ENCODE peak calls at places on chromosome 9, in nine cellular contexts. One of them, this sample, is unnamed.

GRCh38 chr9:112091805-112092204 is 83.3 kb downstream of the SUSD1 start:
- DNase-seq in NCI-H1436: peak
- DNase-seq in GM12865: no peak
- DNase-seq in nephron progenitor cell: no peak
- DNase-seq in EL: peak
- DNase-seq in stimulated activated CD4-positive, alpha-beta T cell treated with anti-CD3 and anti-CD28 coated beads, TNF-alpha, amount 100 ng/mL, for 24 hours: no peak
- DNase-seq in naive B cell: no peak
- DNase-seq in activated T-helper 1 cell treated with Interleukin-2 at 50 U/mL for 16 hours: no peak
- DNase-seq in stimulated activated CD8-positive, alpha-beta memory T cell treated with anti-CD3 and anti-CD28 coated beads, Interleukin-4, amount 100 ng/mL, for 24 hours: no peak
- DNase-seq in this sample: no peak

GRCh38 chr9:89999534-90000370 is 394.9 kb downstream of the GADD45G start:
- DNase-seq in NCI-H1436: peak
- DNase-seq in GM12865: peak
- DNase-seq in nephron progenitor cell: no peak
- DNase-seq in EL: no peak
- DNase-seq in stimulated activated CD4-positive, alpha-beta T cell treated with anti-CD3 and anti-CD28 coated beads, TNF-alpha, amount 100 ng/mL, for 24 hours: peak
- DNase-seq in naive B cell: peak
- DNase-seq in activated T-helper 1 cell treated with Interleukin-2 at 50 U/mL for 16 hours: peak
- DNase-seq in stimulated activated CD8-positive, alpha-beta memory T cell treated with anti-CD3 and anti-CD28 coated beads, Interleukin-4, amount 100 ng/mL, for 24 hours: peak
- DNase-seq in this sample: no peak

GRCh38 chr9:113993838-113994540 is 84.1 kb downstream of the AMBP start:
- DNase-seq in NCI-H1436: no peak
- DNase-seq in GM12865: no peak
- DNase-seq in nephron progenitor cell: no peak
- DNase-seq in EL: no peak
- DNase-seq in stimulated activated CD4-positive, alpha-beta T cell treated with anti-CD3 and anti-CD28 coated beads, TNF-alpha, amount 100 ng/mL, for 24 hours: no peak
- DNase-seq in naive B cell: no peak
- DNase-seq in activated T-helper 1 cell treated with Interleukin-2 at 50 U/mL for 16 hours: no peak
- DNase-seq in stimulated activated CD8-positive, alpha-beta memory T cell treated with anti-CD3 and anti-CD28 coated beads, Interleukin-4, amount 100 ng/mL, for 24 hours: peak
- DNase-seq in this sample: no peak

GRCh38 chr9:112033237-112034215 is 136.9 kb downstream of the UGCG start:
- DNase-seq in NCI-H1436: no peak
- DNase-seq in GM12865: peak
- DNase-seq in nephron progenitor cell: no peak
- DNase-seq in EL: no peak
- DNase-seq in stimulated activated CD4-positive, alpha-beta T cell treated with anti-CD3 and anti-CD28 coated beads, TNF-alpha, amount 100 ng/mL, for 24 hours: no peak
- DNase-seq in naive B cell: peak
- DNase-seq in activated T-helper 1 cell treated with Interleukin-2 at 50 U/mL for 16 hours: no peak
- DNase-seq in stimulated activated CD8-positive, alpha-beta memory T cell treated with anti-CD3 and anti-CD28 coated beads, Interleukin-4, amount 100 ng/mL, for 24 hours: no peak
- DNase-seq in this sample: no peak

GRCh38 chr9:136050706-136051567 is 44.2 kb downstream of the NACC2 start:
- DNase-seq in NCI-H1436: no peak
- DNase-seq in GM12865: no peak
- DNase-seq in nephron progenitor cell: peak
- DNase-seq in EL: no peak
- DNase-seq in stimulated activated CD4-positive, alpha-beta T cell treated with anti-CD3 and anti-CD28 coated beads, TNF-alpha, amount 100 ng/mL, for 24 hours: no peak
- DNase-seq in naive B cell: no peak
- DNase-seq in activated T-helper 1 cell treated with Interleukin-2 at 50 U/mL for 16 hours: no peak
- DNase-seq in stimulated activated CD8-positive, alpha-beta memory T cell treated with anti-CD3 and anti-CD28 coated beads, Interleukin-4, amount 100 ng/mL, for 24 hours: no peak
- DNase-seq in this sample: no peak

GRCh38 chr9:129165198-129165597 is 12.9 kb downstream of the IER5L start:
- DNase-seq in NCI-H1436: no peak
- DNase-seq in GM12865: no peak
- DNase-seq in nephron progenitor cell: no peak
- DNase-seq in EL: no peak
- DNase-seq in stimulated activated CD4-positive, alpha-beta T cell treated with anti-CD3 and anti-CD28 coated beads, TNF-alpha, amount 100 ng/mL, for 24 hours: no peak
- DNase-seq in naive B cell: no peak
- DNase-seq in activated T-helper 1 cell treated with Interleukin-2 at 50 U/mL for 16 hours: no peak
- DNase-seq in stimulated activated CD8-positive, alpha-beta memory T cell treated with anti-CD3 and anti-CD28 coated beads, Interleukin-4, amount 100 ng/mL, for 24 hours: no peak
- DNase-seq in this sample: no peak

GRCh38 chr9:70563437-70564204 is 149.2 kb upstream of the KLF9 start:
- DNase-seq in NCI-H1436: no peak
- DNase-seq in GM12865: peak
- DNase-seq in nephron progenitor cell: no peak
- DNase-seq in EL: peak
- DNase-seq in stimulated activated CD4-positive, alpha-beta T cell treated with anti-CD3 and anti-CD28 coated beads, TNF-alpha, amount 100 ng/mL, for 24 hours: peak
- DNase-seq in naive B cell: peak
- DNase-seq in activated T-helper 1 cell treated with Interleukin-2 at 50 U/mL for 16 hours: no peak
- DNase-seq in stimulated activated CD8-positive, alpha-beta memory T cell treated with anti-CD3 and anti-CD28 coated beads, Interleukin-4, amount 100 ng/mL, for 24 hours: no peak
- DNase-seq in this sample: peak

GRCh38 chr9:86749530-86750275 is 197.6 kb downstream of the GAS1 start:
- DNase-seq in NCI-H1436: no peak
- DNase-seq in GM12865: no peak
- DNase-seq in nephron progenitor cell: no peak
- DNase-seq in EL: peak
- DNase-seq in stimulated activated CD4-positive, alpha-beta T cell treated with anti-CD3 and anti-CD28 coated beads, TNF-alpha, amount 100 ng/mL, for 24 hours: no peak
- DNase-seq in naive B cell: no peak
- DNase-seq in activated T-helper 1 cell treated with Interleukin-2 at 50 U/mL for 16 hours: no peak
- DNase-seq in stimulated activated CD8-positive, alpha-beta memory T cell treated with anti-CD3 and anti-CD28 coated beads, Interleukin-4, amount 100 ng/mL, for 24 hours: no peak
- DNase-seq in this sample: no peak

GRCh38 chr9:129380961-129381401 is 202.9 kb upstream of the IER5L start:
- DNase-seq in NCI-H1436: no peak
- DNase-seq in GM12865: no peak
- DNase-seq in nephron progenitor cell: no peak
- DNase-seq in EL: no peak
- DNase-seq in stimulated activated CD4-positive, alpha-beta T cell treated with anti-CD3 and anti-CD28 coated beads, TNF-alpha, amount 100 ng/mL, for 24 hours: no peak
- DNase-seq in naive B cell: no peak
- DNase-seq in activated T-helper 1 cell treated with Interleukin-2 at 50 U/mL for 16 hours: no peak
- DNase-seq in stimulated activated CD8-positive, alpha-beta memory T cell treated with anti-CD3 and anti-CD28 coated beads, Interleukin-4, amount 100 ng/mL, for 24 hours: no peak
- DNase-seq in this sample: no peak

GRCh38 chr9:130347036-130347435 is 81.5 kb downstream of the HMCN2 start:
- DNase-seq in NCI-H1436: no peak
- DNase-seq in GM12865: no peak
- DNase-seq in nephron progenitor cell: no peak
- DNase-seq in EL: no peak
- DNase-seq in stimulated activated CD4-positive, alpha-beta T cell treated with anti-CD3 and anti-CD28 coated beads, TNF-alpha, amount 100 ng/mL, for 24 hours: no peak
- DNase-seq in naive B cell: no peak
- DNase-seq in activated T-helper 1 cell treated with Interleukin-2 at 50 U/mL for 16 hours: no peak
- DNase-seq in stimulated activated CD8-positive, alpha-beta memory T cell treated with anti-CD3 and anti-CD28 coated beads, Interleukin-4, amount 100 ng/mL, for 24 hours: no peak
- DNase-seq in this sample: no peak

GRCh38 chr9:121744002-121744686 is 92.7 kb downstream of the DAB2IP start:
- DNase-seq in NCI-H1436: peak
- DNase-seq in GM12865: peak
- DNase-seq in nephron progenitor cell: peak
- DNase-seq in EL: peak
- DNase-seq in stimulated activated CD4-positive, alpha-beta T cell treated with anti-CD3 and anti-CD28 coated beads, TNF-alpha, amount 100 ng/mL, for 24 hours: no peak
- DNase-seq in naive B cell: no peak
- DNase-seq in activated T-helper 1 cell treated with Interleukin-2 at 50 U/mL for 16 hours: no peak
- DNase-seq in stimulated activated CD8-positive, alpha-beta memory T cell treated with anti-CD3 and anti-CD28 coated beads, Interleukin-4, amount 100 ng/mL, for 24 hours: peak
- DNase-seq in this sample: peak

GRCh38 chr9:21744320-21744719 is 58.1 kb upstream of the MTAP start:
- DNase-seq in NCI-H1436: no peak
- DNase-seq in GM12865: no peak
- DNase-seq in nephron progenitor cell: no peak
- DNase-seq in EL: no peak
- DNase-seq in stimulated activated CD4-positive, alpha-beta T cell treated with anti-CD3 and anti-CD28 coated beads, TNF-alpha, amount 100 ng/mL, for 24 hours: no peak
- DNase-seq in naive B cell: no peak
- DNase-seq in activated T-helper 1 cell treated with Interleukin-2 at 50 U/mL for 16 hours: no peak
- DNase-seq in stimulated activated CD8-positive, alpha-beta memory T cell treated with anti-CD3 and anti-CD28 coated beads, Interleukin-4, amount 100 ng/mL, for 24 hours: no peak
- DNase-seq in this sample: no peak

GRCh38 chr9:98128316-98128715 is 9.3 kb upstream of the TRIM14 start:
- DNase-seq in NCI-H1436: no peak
- DNase-seq in GM12865: no peak
- DNase-seq in nephron progenitor cell: no peak
- DNase-seq in EL: no peak
- DNase-seq in stimulated activated CD4-positive, alpha-beta T cell treated with anti-CD3 and anti-CD28 coated beads, TNF-alpha, amount 100 ng/mL, for 24 hours: no peak
- DNase-seq in naive B cell: no peak
- DNase-seq in activated T-helper 1 cell treated with Interleukin-2 at 50 U/mL for 16 hours: no peak
- DNase-seq in stimulated activated CD8-positive, alpha-beta memory T cell treated with anti-CD3 and anti-CD28 coated beads, Interleukin-4, amount 100 ng/mL, for 24 hours: no peak
- DNase-seq in this sample: no peak

GRCh38 chr9:136793063-136793946 is 2.2 kb downstream of the TMEM141 start:
- DNase-seq in NCI-H1436: no peak
- DNase-seq in GM12865: no peak
- DNase-seq in nephron progenitor cell: no peak
- DNase-seq in EL: no peak
- DNase-seq in stimulated activated CD4-positive, alpha-beta T cell treated with anti-CD3 and anti-CD28 coated beads, TNF-alpha, amount 100 ng/mL, for 24 hours: no peak
- DNase-seq in naive B cell: no peak
- DNase-seq in activated T-helper 1 cell treated with Interleukin-2 at 50 U/mL for 16 hours: no peak
- DNase-seq in stimulated activated CD8-positive, alpha-beta memory T cell treated with anti-CD3 and anti-CD28 coated beads, Interleukin-4, amount 100 ng/mL, for 24 hours: no peak
- DNase-seq in this sample: no peak

GRCh38 chr9:4144869-4145268 is 155.0 kb downstream of the GLIS3 start:
- DNase-seq in NCI-H1436: no peak
- DNase-seq in GM12865: no peak
- DNase-seq in nephron progenitor cell: no peak
- DNase-seq in EL: peak
- DNase-seq in stimulated activated CD4-positive, alpha-beta T cell treated with anti-CD3 and anti-CD28 coated beads, TNF-alpha, amount 100 ng/mL, for 24 hours: no peak
- DNase-seq in naive B cell: no peak
- DNase-seq in activated T-helper 1 cell treated with Interleukin-2 at 50 U/mL for 16 hours: no peak
- DNase-seq in stimulated activated CD8-positive, alpha-beta memory T cell treated with anti-CD3 and anti-CD28 coated beads, Interleukin-4, amount 100 ng/mL, for 24 hours: no peak
- DNase-seq in this sample: no peak

GRCh38 chr9:117434568-117434967 is 19.7 kb upstream of the ASTN2 start:
- DNase-seq in NCI-H1436: peak
- DNase-seq in GM12865: no peak
- DNase-seq in nephron progenitor cell: no peak
- DNase-seq in EL: no peak
- DNase-seq in stimulated activated CD4-positive, alpha-beta T cell treated with anti-CD3 and anti-CD28 coated beads, TNF-alpha, amount 100 ng/mL, for 24 hours: no peak
- DNase-seq in naive B cell: no peak
- DNase-seq in activated T-helper 1 cell treated with Interleukin-2 at 50 U/mL for 16 hours: no peak
- DNase-seq in stimulated activated CD8-positive, alpha-beta memory T cell treated with anti-CD3 and anti-CD28 coated beads, Interleukin-4, amount 100 ng/mL, for 24 hours: no peak
- DNase-seq in this sample: no peak

GRCh38 chr9:124197177-124198095 is 60.3 kb upstream of the NEK6 start:
- DNase-seq in NCI-H1436: no peak
- DNase-seq in GM12865: peak
- DNase-seq in nephron progenitor cell: no peak
- DNase-seq in EL: no peak
- DNase-seq in stimulated activated CD4-positive, alpha-beta T cell treated with anti-CD3 and anti-CD28 coated beads, TNF-alpha, amount 100 ng/mL, for 24 hours: no peak
- DNase-seq in naive B cell: peak
- DNase-seq in activated T-helper 1 cell treated with Interleukin-2 at 50 U/mL for 16 hours: no peak
- DNase-seq in stimulated activated CD8-positive, alpha-beta memory T cell treated with anti-CD3 and anti-CD28 coated beads, Interleukin-4, amount 100 ng/mL, for 24 hours: no peak
- DNase-seq in this sample: peak

GRCh38 chr9:124859803-124860581 is 1.8 kb downstream of the RPL35 start:
- DNase-seq in NCI-H1436: no peak
- DNase-seq in GM12865: no peak
- DNase-seq in nephron progenitor cell: no peak
- DNase-seq in EL: no peak
- DNase-seq in stimulated activated CD4-positive, alpha-beta T cell treated with anti-CD3 and anti-CD28 coated beads, TNF-alpha, amount 100 ng/mL, for 24 hours: no peak
- DNase-seq in naive B cell: no peak
- DNase-seq in activated T-helper 1 cell treated with Interleukin-2 at 50 U/mL for 16 hours: no peak
- DNase-seq in stimulated activated CD8-positive, alpha-beta memory T cell treated with anti-CD3 and anti-CD28 coated beads, Interleukin-4, amount 100 ng/mL, for 24 hours: no peak
- DNase-seq in this sample: peak

GRCh38 chr9:33248606-33249005 is 8.6 kb downstream of the SPINK4 start:
- DNase-seq in NCI-H1436: no peak
- DNase-seq in GM12865: no peak
- DNase-seq in nephron progenitor cell: no peak
- DNase-seq in EL: no peak
- DNase-seq in stimulated activated CD4-positive, alpha-beta T cell treated with anti-CD3 and anti-CD28 coated beads, TNF-alpha, amount 100 ng/mL, for 24 hours: no peak
- DNase-seq in naive B cell: no peak
- DNase-seq in activated T-helper 1 cell treated with Interleukin-2 at 50 U/mL for 16 hours: no peak
- DNase-seq in stimulated activated CD8-positive, alpha-beta memory T cell treated with anti-CD3 and anti-CD28 coated beads, Interleukin-4, amount 100 ng/mL, for 24 hours: no peak
- DNase-seq in this sample: no peak

GRCh38 chr9:98168952-98169488 is 23.4 kb downstream of the CORO2A start:
- DNase-seq in NCI-H1436: no peak
- DNase-seq in GM12865: peak
- DNase-seq in nephron progenitor cell: peak
- DNase-seq in EL: peak
- DNase-seq in stimulated activated CD4-positive, alpha-beta T cell treated with anti-CD3 and anti-CD28 coated beads, TNF-alpha, amount 100 ng/mL, for 24 hours: no peak
- DNase-seq in naive B cell: no peak
- DNase-seq in activated T-helper 1 cell treated with Interleukin-2 at 50 U/mL for 16 hours: peak
- DNase-seq in stimulated activated CD8-positive, alpha-beta memory T cell treated with anti-CD3 and anti-CD28 coated beads, Interleukin-4, amount 100 ng/mL, for 24 hours: peak
- DNase-seq in this sample: peak

GRCh38 chr9:5364294-5364990 is 24.8 kb upstream of the RLN1 start:
- DNase-seq in NCI-H1436: no peak
- DNase-seq in GM12865: peak
- DNase-seq in nephron progenitor cell: no peak
- DNase-seq in EL: no peak
- DNase-seq in stimulated activated CD4-positive, alpha-beta T cell treated with anti-CD3 and anti-CD28 coated beads, TNF-alpha, amount 100 ng/mL, for 24 hours: no peak
- DNase-seq in naive B cell: no peak
- DNase-seq in activated T-helper 1 cell treated with Interleukin-2 at 50 U/mL for 16 hours: no peak
- DNase-seq in stimulated activated CD8-positive, alpha-beta memory T cell treated with anti-CD3 and anti-CD28 coated beads, Interleukin-4, amount 100 ng/mL, for 24 hours: no peak
- DNase-seq in this sample: no peak

GRCh38 chr9:120713257-120714087 is 798 bp downstream of the MEGF9 start:
- DNase-seq in NCI-H1436: no peak
- DNase-seq in GM12865: no peak
- DNase-seq in nephron progenitor cell: no peak
- DNase-seq in EL: peak
- DNase-seq in stimulated activated CD4-positive, alpha-beta T cell treated with anti-CD3 and anti-CD28 coated beads, TNF-alpha, amount 100 ng/mL, for 24 hours: no peak
- DNase-seq in naive B cell: peak
- DNase-seq in activated T-helper 1 cell treated with Interleukin-2 at 50 U/mL for 16 hours: no peak
- DNase-seq in stimulated activated CD8-positive, alpha-beta memory T cell treated with anti-CD3 and anti-CD28 coated beads, Interleukin-4, amount 100 ng/mL, for 24 hours: no peak
- DNase-seq in this sample: peak

GRCh38 chr9:121985792-121986494 is 107.2 kb downstream of the TTLL11 start:
- DNase-seq in NCI-H1436: no peak
- DNase-seq in GM12865: no peak
- DNase-seq in nephron progenitor cell: no peak
- DNase-seq in EL: no peak
- DNase-seq in stimulated activated CD4-positive, alpha-beta T cell treated with anti-CD3 and anti-CD28 coated beads, TNF-alpha, amount 100 ng/mL, for 24 hours: no peak
- DNase-seq in naive B cell: no peak
- DNase-seq in activated T-helper 1 cell treated with Interleukin-2 at 50 U/mL for 16 hours: no peak
- DNase-seq in stimulated activated CD8-positive, alpha-beta memory T cell treated with anti-CD3 and anti-CD28 coated beads, Interleukin-4, amount 100 ng/mL, for 24 hours: no peak
- DNase-seq in this sample: no peak

GRCh38 chr9:115088856-115089255 is 29.1 kb downstream of the TNC start:
- DNase-seq in NCI-H1436: no peak
- DNase-seq in GM12865: no peak
- DNase-seq in nephron progenitor cell: no peak
- DNase-seq in EL: no peak
- DNase-seq in stimulated activated CD4-positive, alpha-beta T cell treated with anti-CD3 and anti-CD28 coated beads, TNF-alpha, amount 100 ng/mL, for 24 hours: no peak
- DNase-seq in naive B cell: no peak
- DNase-seq in activated T-helper 1 cell treated with Interleukin-2 at 50 U/mL for 16 hours: no peak
- DNase-seq in stimulated activated CD8-positive, alpha-beta memory T cell treated with anti-CD3 and anti-CD28 coated beads, Interleukin-4, amount 100 ng/mL, for 24 hours: no peak
- DNase-seq in this sample: no peak

GRCh38 chr9:129383415-129384088 is 205.5 kb upstream of the IER5L start:
- DNase-seq in NCI-H1436: peak
- DNase-seq in GM12865: peak
- DNase-seq in nephron progenitor cell: peak
- DNase-seq in EL: peak
- DNase-seq in stimulated activated CD4-positive, alpha-beta T cell treated with anti-CD3 and anti-CD28 coated beads, TNF-alpha, amount 100 ng/mL, for 24 hours: peak
- DNase-seq in naive B cell: peak
- DNase-seq in activated T-helper 1 cell treated with Interleukin-2 at 50 U/mL for 16 hours: peak
- DNase-seq in stimulated activated CD8-positive, alpha-beta memory T cell treated with anti-CD3 and anti-CD28 coated beads, Interleukin-4, amount 100 ng/mL, for 24 hours: peak
- DNase-seq in this sample: peak

GRCh38 chr9:18969095-18969494 is 63.9 kb downstream of the SAXO1 start:
- DNase-seq in NCI-H1436: no peak
- DNase-seq in GM12865: no peak
- DNase-seq in nephron progenitor cell: no peak
- DNase-seq in EL: no peak
- DNase-seq in stimulated activated CD4-positive, alpha-beta T cell treated with anti-CD3 and anti-CD28 coated beads, TNF-alpha, amount 100 ng/mL, for 24 hours: no peak
- DNase-seq in naive B cell: no peak
- DNase-seq in activated T-helper 1 cell treated with Interleukin-2 at 50 U/mL for 16 hours: no peak
- DNase-seq in stimulated activated CD8-positive, alpha-beta memory T cell treated with anti-CD3 and anti-CD28 coated beads, Interleukin-4, amount 100 ng/mL, for 24 hours: no peak
- DNase-seq in this sample: no peak

GRCh38 chr9:91489391-91489899 is 65.8 kb upstream of the NFIL3 start:
- DNase-seq in NCI-H1436: no peak
- DNase-seq in GM12865: no peak
- DNase-seq in nephron progenitor cell: no peak
- DNase-seq in EL: no peak
- DNase-seq in stimulated activated CD4-positive, alpha-beta T cell treated with anti-CD3 and anti-CD28 coated beads, TNF-alpha, amount 100 ng/mL, for 24 hours: no peak
- DNase-seq in naive B cell: no peak
- DNase-seq in activated T-helper 1 cell treated with Interleukin-2 at 50 U/mL for 16 hours: no peak
- DNase-seq in stimulated activated CD8-positive, alpha-beta memory T cell treated with anti-CD3 and anti-CD28 coated beads, Interleukin-4, amount 100 ng/mL, for 24 hours: no peak
- DNase-seq in this sample: no peak

GRCh38 chr9:129473523-129474244 is 147.2 kb downstream of the C9orf50 start:
- DNase-seq in NCI-H1436: no peak
- DNase-seq in GM12865: no peak
- DNase-seq in nephron progenitor cell: no peak
- DNase-seq in EL: peak
- DNase-seq in stimulated activated CD4-positive, alpha-beta T cell treated with anti-CD3 and anti-CD28 coated beads, TNF-alpha, amount 100 ng/mL, for 24 hours: no peak
- DNase-seq in naive B cell: no peak
- DNase-seq in activated T-helper 1 cell treated with Interleukin-2 at 50 U/mL for 16 hours: no peak
- DNase-seq in stimulated activated CD8-positive, alpha-beta memory T cell treated with anti-CD3 and anti-CD28 coated beads, Interleukin-4, amount 100 ng/mL, for 24 hours: no peak
- DNase-seq in this sample: no peak

GRCh38 chr9:95750725-95751644 is 124.5 kb upstream of the ERCC6L2 start:
- DNase-seq in NCI-H1436: no peak
- DNase-seq in GM12865: peak
- DNase-seq in nephron progenitor cell: no peak
- DNase-seq in EL: no peak
- DNase-seq in stimulated activated CD4-positive, alpha-beta T cell treated with anti-CD3 and anti-CD28 coated beads, TNF-alpha, amount 100 ng/mL, for 24 hours: no peak
- DNase-seq in naive B cell: no peak
- DNase-seq in activated T-helper 1 cell treated with Interleukin-2 at 50 U/mL for 16 hours: no peak
- DNase-seq in stimulated activated CD8-positive, alpha-beta memory T cell treated with anti-CD3 and anti-CD28 coated beads, Interleukin-4, amount 100 ng/mL, for 24 hours: no peak
- DNase-seq in this sample: no peak

GRCh38 chr9:113511047-113511521 is 47.6 kb downstream of the RGS3 start:
- DNase-seq in NCI-H1436: no peak
- DNase-seq in GM12865: no peak
- DNase-seq in nephron progenitor cell: no peak
- DNase-seq in EL: no peak
- DNase-seq in stimulated activated CD4-positive, alpha-beta T cell treated with anti-CD3 and anti-CD28 coated beads, TNF-alpha, amount 100 ng/mL, for 24 hours: no peak
- DNase-seq in naive B cell: no peak
- DNase-seq in activated T-helper 1 cell treated with Interleukin-2 at 50 U/mL for 16 hours: no peak
- DNase-seq in stimulated activated CD8-positive, alpha-beta memory T cell treated with anti-CD3 and anti-CD28 coated beads, Interleukin-4, amount 100 ng/mL, for 24 hours: no peak
- DNase-seq in this sample: no peak

GRCh38 chr9:76032652-76033373 is 142.3 kb downstream of the PCSK5 start:
- DNase-seq in NCI-H1436: no peak
- DNase-seq in GM12865: no peak
- DNase-seq in nephron progenitor cell: no peak
- DNase-seq in EL: no peak
- DNase-seq in stimulated activated CD4-positive, alpha-beta T cell treated with anti-CD3 and anti-CD28 coated beads, TNF-alpha, amount 100 ng/mL, for 24 hours: no peak
- DNase-seq in naive B cell: no peak
- DNase-seq in activated T-helper 1 cell treated with Interleukin-2 at 50 U/mL for 16 hours: no peak
- DNase-seq in stimulated activated CD8-positive, alpha-beta memory T cell treated with anti-CD3 and anti-CD28 coated beads, Interleukin-4, amount 100 ng/mL, for 24 hours: no peak
- DNase-seq in this sample: no peak

This sample was measured in KBM-7.